ENCODE peak calls at places on chromosomes 13 and 19, in nine cellular contexts. V is NCI-H1694; L is sigmoid colon; W is right cardiac atrium; B is GM18507; R is NCI-H1105 treated with DMSO at 0.1 percent for 48 hours; N is GM03348; S is activated CD4-positive, alpha-beta T cell treated with anti-CD3 and anti-CD28 coated beads for 4 hours; I is NCI-H2081. X is an unnamed sample.

GRCh38 chr13:73171242-73171641 is 112.4 kb downstream of the KLF5 start:
- DNase-seq in V (no peak), L (no peak), W (no peak), B (no peak), R (no peak), N (no peak), S (no peak), I (no peak), X (no peak)

GRCh38 chr13:87696458-87696857 is 25.3 kb downstream of the SLITRK5 start:
- DNase-seq in V (no peak), L (no peak), W (no peak), B (no peak), R (no peak), N (no peak), S (no peak), I (no peak), X (no peak)

GRCh38 chr19:15332311-15332996 is at the start of gene BRD4:
- DNase-seq in V (peak), L (peak), W (peak), B (peak), R (peak), N (peak), S (peak), I (peak), X (peak)

GRCh38 chr13:23175920-23176319 is 4.9 kb upstream of the SGCG start:
- DNase-seq in V (no peak), L (no peak), W (no peak), B (no peak), R (peak), N (peak), S (no peak), I (no peak), X (no peak)

GRCh38 chr19:57559008-57559403 is 657 bp downstream of the ZNF550 start:
- DNase-seq in V (no peak), L (no peak), W (peak), B (no peak), R (no peak), N (peak), S (peak), I (no peak), X (peak)

GRCh38 chr19:42121666-42122069 is 10.6 kb downstream of the POU2F2 start:
- DNase-seq in V (no peak), L (no peak), W (peak), B (no peak), R (no peak), N (peak), S (peak), I (no peak), X (peak)

GRCh38 chr19:40813182-40813581 is 14.2 kb downstream of the EGLN2 start:
- DNase-seq in V (no peak), L (no peak), W (peak), B (no peak), R (no peak), N (no peak), S (no peak), I (no peak), X (peak)

GRCh38 chr13:41649659-41650058 is 192.3 kb downstream of the RGCC start:
- DNase-seq in V (no peak), L (no peak), W (no peak), B (no peak), R (no peak), N (no peak), S (no peak), I (no peak), X (no peak)

GRCh38 chr13:87274209-87274819 is 396.9 kb upstream of the SLITRK5 start:
- DNase-seq in V (peak), L (no peak), W (peak), B (no peak), R (peak), N (peak), S (no peak), I (peak), X (no peak)

GRCh38 chr13:112616586-112617381 is 28.8 kb upstream of the TUBGCP3 start:
- DNase-seq in V (peak), L (no peak), W (peak), B (peak), R (peak), N (peak), S (peak), I (no peak), X (no peak)

GRCh38 chr13:98496239-98496668 is 80.7 kb downstream of the STK24 start:
- DNase-seq in V (no peak), L (peak), W (peak), B (no peak), R (no peak), N (no peak), S (no peak), I (no peak), X (no peak)

GRCh38 chr19:3511506-3512251 is 5.6 kb downstream of the FZR1 start:
- DNase-seq in V (no peak), L (no peak), W (no peak), B (no peak), R (no peak), N (no peak), S (no peak), I (no peak), X (no peak)

GRCh38 chr19:12789098-12789903 is 2.0 kb upstream of the JUNB start:
- DNase-seq in V (no peak), L (no peak), W (no peak), B (no peak), R (no peak), N (no peak), S (no peak), I (no peak), X (no peak)

GRCh38 chr13:50224534-50224933 is 209.3 kb downstream of the KCNRG start:
- DNase-seq in V (no peak), L (no peak), W (no peak), B (no peak), R (no peak), N (no peak), S (no peak), I (no peak), X (no peak)

GRCh38 chr13:44574466-44574855 is 1.7 kb downstream of the TSC22D1 start:
- DNase-seq in V (no peak), L (no peak), W (no peak), B (no peak), R (no peak), N (peak), S (no peak), I (no peak), X (no peak)

GRCh38 chr19:19591133-19591825 is 27.2 kb downstream of the PBX4 start:
- DNase-seq in V (peak), L (no peak), W (no peak), B (peak), R (no peak), N (peak), S (peak), I (peak), X (no peak)

GRCh38 chr13:57627663-57628062 is 3.9 kb upstream of the PCDH17 start:
- DNase-seq in V (no peak), L (no peak), W (no peak), B (no peak), R (peak), N (peak), S (no peak), I (peak), X (no peak)

GRCh38 chr13:31904941-31905824 is 126.4 kb upstream of the FRY start:
- DNase-seq in V (no peak), L (no peak), W (no peak), B (no peak), R (no peak), N (no peak), S (no peak), I (no peak), X (no peak)

GRCh38 chr19:17075860-17076538 is 422 bp downstream of the MYO9B start:
- DNase-seq in V (no peak), L (peak), W (peak), B (no peak), R (peak), N (peak), S (peak), I (no peak), X (peak)

GRCh38 chr13:112981361-112981905 is 12.4 kb downstream of the MCF2L start:
- DNase-seq in V (no peak), L (no peak), W (peak), B (no peak), R (no peak), N (no peak), S (no peak), I (no peak), X (no peak)

X was measured in Right ventricle myocardium superior.